ENCODE peak calls at places on chromosomes 2 and 18, in four cellular contexts. U, P, M and J are unnamed samples.

GRCh38 chr2:32783933-32784332 is 156.1 kb downstream of the TTC27 start:
- DNase-seq in M (no peak), P (no peak), U (no peak), J (no peak)

GRCh38 chr18:2554671-2555070 is 16.6 kb downstream of the METTL4 start:
- DNase-seq in P (no peak), U (no peak), M (no peak), J (no peak)

GRCh38 chr2:68827681-68828080 is 43.5 kb downstream of the BMP10 start:
- DNase-seq in M (peak; percentile 34), U (no peak), P (no peak), J (no peak)

GRCh38 chr18:55633032-55633431 is 45.0 kb upstream of the TCF4 start:
- DNase-seq in P (peak; percentile 4), U (no peak), M (peak; percentile 62), J (no peak)

GRCh38 chr2:151946856-151947523 is 118.8 kb upstream of the ARL5A start:
- DNase-seq in M (peak; percentile 27), U (no peak), P (no peak), J (no peak)

GRCh38 chr2:202373490-202373889 is 2.6 kb upstream of the BMPR2 start:
- DNase-seq in P (no peak), M (peak; percentile 74), U (no peak), J (no peak)

GRCh38 chr2:149094217-149095015 is 55.9 kb downstream of the LYPD6B start:
- DNase-seq in P (no peak), U (no peak), M (peak; percentile 12), J (no peak)

GRCh38 chr2:68750592-68751396 is 16.2 kb downstream of the ARHGAP25 start:
- DNase-seq in U (no peak), M (no peak), P (no peak), J (no peak)

GRCh38 chr2:200787351-200788128 is 24.2 kb upstream of the BZW1 start:
- DNase-seq in P (peak; percentile 98), U (no peak), M (peak; percentile 92), J (no peak)

GRCh38 chr2:121686218-121686617 is 37.0 kb upstream of the CLASP1 start:
- DNase-seq in P (no peak), U (no peak), M (no peak), J (no peak)

GRCh38 chr2:18907508-18907907 is 318.1 kb upstream of the NT5C1B start:
- DNase-seq in P (no peak), U (no peak), M (no peak), J (no peak)

GRCh38 chr2:155846249-155846648 is 486.3 kb downstream of the NR4A2 start:
- DNase-seq in U (no peak), M (no peak), P (no peak), J (no peak)

GRCh38 chr2:147440694-147441093 is 404.1 kb upstream of the ACVR2A start:
- DNase-seq in M (no peak), P (no peak), U (no peak), J (no peak)

GRCh38 chr2:206814486-206814885 is 49.1 kb downstream of the FASTKD2 start:
- DNase-seq in U (no peak), M (no peak), P (no peak), J (no peak)

GRCh38 chr2:23926289-23926749 is 604 bp downstream of the ATAD2B start:
- DNase-seq in M (no peak), U (no peak), P (no peak), J (peak; percentile 11)

GRCh38 chr2:230085201-230085600 is 16.5 kb upstream of the SLC16A14 start:
- DNase-seq in U (no peak), M (peak; percentile 15), P (peak; percentile 14), J (no peak)

GRCh38 chr2:132824716-132825115 is 154.7 kb upstream of the LYPD1 start:
- DNase-seq in U (no peak), M (no peak), P (peak; percentile 25), J (no peak)

GRCh38 chr2:7845332-7845731 is 836.5 kb upstream of the ID2 start:
- DNase-seq in M (peak; percentile 56), P (no peak), U (no peak), J (no peak)

GRCh38 chr18:75489493-75490190 is 62.1 kb upstream of the SMIM21 start:
- DNase-seq in M (peak; percentile 93), U (no peak), P (peak; percentile 94), J (no peak)

GRCh38 chr18:78696698-78697435 is 282.8 kb upstream of the SALL3 start:
- DNase-seq in P (no peak), M (no peak), U (no peak), J (no peak)

GRCh38 chr2:198188982-198189381 is 384.6 kb downstream of the PLCL1 start:
- DNase-seq in M (peak; percentile 2), P (no peak), U (no peak), J (no peak)

GRCh38 chr2:12287220-12287751 is 429.4 kb upstream of the TRIB2 start:
- DNase-seq in M (peak; percentile 34), P (peak; percentile 54), U (no peak), J (no peak)

GRCh38 chr2:219446101-219446504 is 11.5 kb downstream of the SPEG start:
- DNase-seq in M (peak; percentile 78), P (peak; percentile 63), U (no peak), J (no peak)

GRCh38 chr2:37653093-37653492 is 18.3 kb downstream of the CDC42EP3 start:
- DNase-seq in M (no peak), P (no peak), U (no peak), J (no peak)

GRCh38 chr2:26526105-26526504 is 48.2 kb upstream of the OTOF start:
- DNase-seq in U (no peak), P (no peak), M (no peak), J (no peak)
- H3K27me3 ChIP-seq in U (peaks cover 3% of the 10 kb centered on the region), P (peaks cover 14% of the 10 kb centered on the region), M (no peaks in the 10 kb centered on the region), J (no peaks in the 10 kb centered on the region)

GRCh38 chr2:111118455-111119003 is 2.2 kb upstream of the BCL2L11 start:
- DNase-seq in P (no peak), U (no peak), M (no peak), J (no peak)
- H3K27ac ChIP-seq in P (no peak overlapping the region), U (no peak overlapping the region), M (no peak overlapping the region), J (no peak overlapping the region)

GRCh38 chr2:104919127-104919526 is 65.2 kb downstream of the POU3F3 start:
- DNase-seq in U (no peak), P (no peak), M (no peak), J (no peak)

GRCh38 chr2:104929663-104930062 is 75.7 kb downstream of the POU3F3 start:
- DNase-seq in U (no peak), M (no peak), P (no peak), J (no peak)

DNA sequence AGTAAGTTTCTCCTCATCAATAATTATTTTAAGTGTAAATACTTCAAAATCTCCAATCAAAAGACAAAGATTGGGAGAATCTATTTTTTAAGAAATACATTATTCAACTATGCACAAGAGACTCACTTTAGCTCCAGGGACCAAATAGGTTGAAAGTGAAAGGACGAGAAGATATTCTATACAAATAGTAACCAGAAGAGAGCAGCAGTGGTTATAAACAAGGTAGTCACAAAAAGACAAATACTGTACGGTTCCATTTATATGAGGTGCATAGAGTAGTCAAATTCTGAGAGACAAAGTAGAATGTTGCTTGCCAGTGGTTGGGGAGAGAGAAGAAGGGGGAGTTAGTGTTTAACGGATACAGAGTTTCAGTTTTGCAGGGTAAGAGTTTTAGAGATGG is 69.8 kb downstream of the POU3F3 start:
- DNase-seq in M (no peak), U (no peak), P (no peak), J (no peak)
- H3K27me3 ChIP-seq in M (no peaks in the 10 kb centered on the region), U (no peaks in the 10 kb centered on the region), P (no peaks in the 10 kb centered on the region), J (no peaks in the 10 kb centered on the region)

DNA sequence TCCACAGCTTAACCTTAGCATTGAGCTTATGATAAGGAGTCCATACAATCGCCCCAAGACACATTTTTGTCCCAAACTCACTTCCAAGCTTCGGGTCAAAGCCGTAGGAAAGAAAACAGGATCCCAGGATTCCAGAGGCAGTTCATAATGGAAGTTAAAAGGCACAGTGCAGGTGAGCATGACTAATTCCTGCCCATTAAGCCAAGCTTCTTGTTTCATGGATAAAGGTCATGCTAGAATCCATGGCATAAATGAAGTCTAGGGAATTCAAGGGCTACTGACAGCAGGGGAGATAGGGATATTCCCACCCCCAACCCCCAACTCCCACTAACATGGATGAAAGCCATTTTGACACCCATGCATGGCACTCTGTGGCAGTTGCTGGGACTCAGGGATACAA is 10.2 kb upstream of the INPP4A start:
- DNase-seq in P (no peak), U (no peak), M (no peak), J (no peak)
- H3K27ac ChIP-seq in P (no peak overlapping the region), U (no peak overlapping the region), M (no peak overlapping the region), J (no peak overlapping the region)

GRCh38 chr2:76275788-76276187 is 565.1 kb upstream of the GCFC2 start:
- DNase-seq in U (no peak), P (no peak), M (no peak), J (no peak)

GRCh38 chr2:76268928-76269327 is 558.2 kb upstream of the GCFC2 start:
- DNase-seq in P (peak; percentile 77), M (peak; percentile 25), U (no peak), J (no peak)

GRCh38 chr2:76270356-76270755 is 559.6 kb upstream of the GCFC2 start:
- DNase-seq in M (no peak), U (no peak), P (no peak), J (no peak)

GRCh38 chr2:76279142-76279541 is 568.4 kb upstream of the GCFC2 start:
- DNase-seq in U (no peak), P (no peak), M (no peak), J (no peak)

DNA sequence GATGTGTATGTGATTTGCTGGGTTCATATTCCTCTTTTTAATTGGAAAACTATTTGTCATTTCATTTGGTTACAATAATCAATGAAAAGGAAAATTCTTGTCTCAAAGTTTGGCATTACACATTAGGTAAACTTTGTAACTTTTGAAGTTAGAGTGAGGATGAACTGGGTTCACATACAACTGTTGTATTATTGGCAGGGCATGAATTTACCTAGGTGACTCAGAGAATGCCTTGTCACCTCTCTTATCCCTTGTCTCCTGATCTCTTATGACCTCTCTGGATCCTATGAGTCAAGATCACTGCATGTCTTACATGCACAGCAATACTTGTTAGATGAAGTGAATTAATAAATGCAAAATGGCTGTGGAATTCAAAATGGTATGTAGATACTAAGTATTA is 563.4 kb upstream of the GCFC2 start:
- DNase-seq in U (no peak), M (no peak), P (no peak), J (no peak)
- H3K27me3 ChIP-seq in U (no peaks in the 10 kb centered on the region), M (no peaks in the 10 kb centered on the region), P (no peaks in the 10 kb centered on the region), J (no peaks in the 10 kb centered on the region)

DNA sequence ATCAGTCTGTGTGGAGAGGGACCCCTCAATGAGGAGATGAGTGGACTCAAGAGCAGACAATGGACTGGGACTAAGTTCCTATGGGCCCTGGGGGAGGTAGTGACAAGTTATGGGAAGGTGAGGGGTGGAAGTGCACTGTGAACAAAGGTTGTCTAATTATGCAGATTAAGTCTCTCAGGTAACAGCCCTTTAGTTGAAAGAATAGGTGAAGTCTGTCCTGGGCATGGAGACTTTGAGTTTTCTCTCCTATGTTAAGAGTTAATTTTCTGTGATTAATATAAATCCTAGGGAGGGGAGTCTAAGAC is 243.8 kb downstream of the FAM210A start:
- DNase-seq in U (no peak), M (no peak), P (no peak), J (no peak)
- H3K27ac ChIP-seq in U (no peak overlapping the region), M (no peak overlapping the region), P (no peak overlapping the region), J (peak overlapping the region; percentile 19)

GRCh38 chr2:55153564-55154315 is 78.4 kb downstream of the CLHC1 start:
- DNase-seq in P (peak; percentile 55), M (peak; percentile 51), U (no peak), J (no peak)
- H3K27me3 ChIP-seq in P (no peaks in the 10 kb centered on the region), M (no peaks in the 10 kb centered on the region), U (no peaks in the 10 kb centered on the region), J (no peaks in the 10 kb centered on the region)